ENCODE peak calls at places on chromosomes 1 and 21, in five cellular contexts. I is PC-9; A is activated CD4-positive, alpha-beta T cell treated with anti-CD3 and anti-CD28 coated beads, Interleukin-2, amount 10 ng/mL, durations not matched to agents 24 days and 14 days; C is Caki2; U is IMR-90. E is an unnamed sample.

GRCh38 chr1:9253706-9254105 is 19.1 kb downstream of the H6PD start:
- DNase-seq in I (no peak), A (no peak), C (no peak), U (peak; percentile 36), E (no peak)

GRCh38 chr21:41983229-41983628 is 26.9 kb downstream of the ZBTB21 start:
- DNase-seq in I (no peak), A (no peak), C (no peak), U (no peak), E (no peak)

GRCh38 chr1:59314776-59315528 is 18.1 kb downstream of the FGGY start:
- DNase-seq in I (no peak), A (peak; percentile 53), C (no peak), U (no peak), E (no peak)

GRCh38 chr1:76921590-76921989 is 54.3 kb downstream of the ST6GALNAC5 start:
- DNase-seq in I (no peak), A (no peak), C (no peak), U (no peak), E (no peak)

GRCh38 chr1:56831874-56832693 is 12.9 kb upstream of the FYB2 start:
- DNase-seq in I (peak; percentile 60), A (peak; percentile 89), C (peak; percentile 57), U (peak; percentile 97), E (peak; percentile 53)

GRCh38 chr1:228983661-228984060 is 248.4 kb downstream of the RHOU start:
- DNase-seq in I (no peak), A (no peak), C (no peak), U (no peak), E (no peak)

GRCh38 chr1:56355918-56356317 is 223.4 kb downstream of the PLPP3 start:
- DNase-seq in I (no peak), A (no peak), C (no peak), U (peak; percentile 35), E (no peak)

GRCh38 chr21:27833298-27833697 is 866.4 kb upstream of the ADAMTS5 start:
- DNase-seq in I (no peak), A (no peak), C (no peak), U (no peak), E (no peak)

GRCh38 chr1:223504741-223505140 is 111.5 kb downstream of the CCDC185 start:
- DNase-seq in I (no peak), A (no peak), C (peak; percentile 9), U (peak; percentile 90), E (peak; percentile 68)

GRCh38 chr21:45997495-45998275 is 16.1 kb downstream of the COL6A1 start:
- DNase-seq in I (no peak), A (no peak), C (no peak), U (no peak), E (no peak)

GRCh38 chr1:64980745-64981601 is 14.6 kb upstream of the JAK1 start:
- DNase-seq in I (peak; percentile 37), A (no peak), C (no peak), U (peak; percentile 41), E (no peak)

GRCh38 chr1:28115267-28115666 is 26.9 kb upstream of the EYA3 start:
- DNase-seq in I (no peak), A (peak; percentile 83), C (no peak), U (peak; percentile 68), E (no peak)

GRCh38 chr21:34073749-34074282 is 438 bp downstream of the MRPS6 start:
- DNase-seq in I (no peak), A (peak; percentile 87), C (no peak), U (no peak), E (peak; percentile 23)

GRCh38 chr1:49298304-49298703 is 521.6 kb upstream of the BEND5 start:
- DNase-seq in I (no peak), A (no peak), C (no peak), U (no peak), E (no peak)

GRCh38 chr1:182595641-182596240 is 6.7 kb upstream of the RNASEL start:
- DNase-seq in I (peak; percentile 40), A (peak; percentile 90), C (no peak), U (peak; percentile 69), E (no peak)

GRCh38 chr21:45854702-45855247 is 126.8 kb upstream of the COL6A1 start:
- DNase-seq in I (no peak), A (no peak), C (no peak), U (peak; percentile 17), E (no peak)

GRCh38 chr1:1599919-1600860 is at the start of gene FNDC10:
- DNase-seq in I (no peak), A (peak; percentile 66), C (no peak), U (no peak), E (no peak)

GRCh38 chr1:12475158-12475934 is 142.7 kb downstream of the DHRS3 start:
- DNase-seq in I (no peak), A (peak; percentile 68), C (peak; percentile 65), U (no peak), E (no peak)

GRCh38 chr1:91765293-91765692 is 120.7 kb downstream of the TGFBR3 start:
- DNase-seq in I (no peak), A (no peak), C (no peak), U (no peak), E (no peak)

GRCh38 chr1:81954388-81955023 is 153.8 kb downstream of the ADGRL2 start:
- DNase-seq in I (no peak), A (no peak), C (no peak), U (no peak), E (no peak)